ENCODE peak calls at places on chromosomes 12 and 14, in five cellular contexts. One of them, this sample, is unnamed. For H3K9me3, the result is how much of the 10 kb centered on the place peaks cover.

GRCh38 chr12:69601962-69602685 is 8.6 kb downstream of the LRRC10 start:
- DNase-seq in neural progenitor cell: no peak
- DNase-seq in lower lobe of right lung: no peak
- DNase-seq in GM23248: no peak
- DNase-seq in left lung: no peak
- DNase-seq in this sample: no peak

GRCh38 chr12:55718020-55718419 is 2.2 kb upstream of the RDH5 start:
- DNase-seq in neural progenitor cell: peak
- DNase-seq in lower lobe of right lung: no peak
- DNase-seq in left lung: no peak
- DNase-seq in GM23248: no peak
- DNase-seq in this sample: no peak

GRCh38 chr14:102201776-102202175 is 62.1 kb downstream of the WDR20 start:
- DNase-seq in left lung: no peak
- DNase-seq in GM23248: no peak
- DNase-seq in lower lobe of right lung: no peak
- DNase-seq in neural progenitor cell: no peak
- DNase-seq in this sample: no peak

GRCh38 chr12:46442239-46442638 is 69.7 kb upstream of the SLC38A2 start:
- DNase-seq in GM23248: peak
- DNase-seq in neural progenitor cell: no peak
- DNase-seq in left lung: no peak
- DNase-seq in lower lobe of right lung: no peak
- DNase-seq in this sample: no peak

GRCh38 chr12:123141615-123142517 is 9.0 kb downstream of the PITPNM2 start:
- DNase-seq in lower lobe of right lung: no peak
- DNase-seq in left lung: no peak
- DNase-seq in GM23248: peak
- DNase-seq in neural progenitor cell: peak
- DNase-seq in this sample: no peak

GRCh38 chr14:34794941-34795340 is 80.2 kb downstream of the BAZ1A start:
- DNase-seq in GM23248: peak
- DNase-seq in neural progenitor cell: no peak
- DNase-seq in left lung: no peak
- DNase-seq in lower lobe of right lung: no peak
- DNase-seq in this sample: no peak

GRCh38 chr12:45762185-45763110 is 32.9 kb downstream of the ARID2 start:
- DNase-seq in lower lobe of right lung: no peak
- DNase-seq in GM23248: peak
- DNase-seq in left lung: no peak
- DNase-seq in neural progenitor cell: no peak
- DNase-seq in this sample: no peak

GRCh38 chr14:101347893-101348777 is 213.2 kb upstream of the DIO3 start:
- DNase-seq in left lung: no peak
- DNase-seq in neural progenitor cell: no peak
- DNase-seq in GM23248: no peak
- DNase-seq in lower lobe of right lung: no peak
- DNase-seq in this sample: no peak

GRCh38 chr12:68919581-68920239 is 13.3 kb downstream of the CPM start:
- DNase-seq in neural progenitor cell: no peak
- DNase-seq in GM23248: no peak
- DNase-seq in left lung: no peak
- DNase-seq in lower lobe of right lung: no peak
- DNase-seq in this sample: no peak

GRCh38 chr12:953776-954175 is 4.3 kb upstream of the RAD52 start:
- DNase-seq in GM23248: peak
- DNase-seq in lower lobe of right lung: no peak
- DNase-seq in neural progenitor cell: no peak
- DNase-seq in left lung: no peak
- DNase-seq in this sample: no peak

GRCh38 chr12:89707992-89708792 is 446 bp downstream of the ATP2B1 start:
- DNase-seq in left lung: peak
- DNase-seq in lower lobe of right lung: peak
- DNase-seq in neural progenitor cell: peak
- DNase-seq in GM23248: peak
- DNase-seq in this sample: no peak

GRCh38 chr12:34358198-34358597 is 335.9 kb downstream of the ALG10 start:
- DNase-seq in left lung: no peak
- DNase-seq in neural progenitor cell: no peak
- DNase-seq in GM23248: no peak
- DNase-seq in lower lobe of right lung: no peak
- DNase-seq in this sample: no peak
- H3K9me3 ChIP-seq in left lung: half or more
- H3K9me3 ChIP-seq in neural progenitor cell: under half
- H3K9me3 ChIP-seq in GM23248: under half
- H3K9me3 ChIP-seq in lower lobe of right lung: under half
- H3K9me3 ChIP-seq in this sample: under half

GRCh38 chr12:11707535-11707934 is 58.1 kb downstream of the ETV6 start:
- DNase-seq in left lung: no peak
- DNase-seq in neural progenitor cell: no peak
- DNase-seq in GM23248: no peak
- DNase-seq in lower lobe of right lung: no peak
- DNase-seq in this sample: no peak
- H3K9me3 ChIP-seq in left lung: under half
- H3K9me3 ChIP-seq in neural progenitor cell: under half
- H3K9me3 ChIP-seq in GM23248: under half
- H3K9me3 ChIP-seq in lower lobe of right lung: under half
- H3K9me3 ChIP-seq in this sample: under half

GRCh38 chr14:68834816-68835215 is 41.9 kb upstream of the ZFP36L1 start:
- DNase-seq in left lung: no peak
- DNase-seq in neural progenitor cell: no peak
- DNase-seq in GM23248: no peak
- DNase-seq in lower lobe of right lung: no peak
- DNase-seq in this sample: no peak
- H3K9me3 ChIP-seq in left lung: under half
- H3K9me3 ChIP-seq in neural progenitor cell: under half
- H3K9me3 ChIP-seq in GM23248: under half
- H3K9me3 ChIP-seq in lower lobe of right lung: under half
- H3K9me3 ChIP-seq in this sample: under half

GRCh38 chr14:106547735-106548550 is 1021.6 kb downstream of the TMEM121 start:
- DNase-seq in lower lobe of right lung: no peak
- DNase-seq in left lung: no peak
- DNase-seq in neural progenitor cell: no peak
- DNase-seq in GM23248: no peak
- DNase-seq in this sample: no peak

GRCh38 chr14:106551265-106551664 is 1024.9 kb downstream of the TMEM121 start:
- DNase-seq in lower lobe of right lung: no peak
- DNase-seq in left lung: no peak
- DNase-seq in neural progenitor cell: no peak
- DNase-seq in GM23248: no peak
- DNase-seq in this sample: no peak

DNA sequence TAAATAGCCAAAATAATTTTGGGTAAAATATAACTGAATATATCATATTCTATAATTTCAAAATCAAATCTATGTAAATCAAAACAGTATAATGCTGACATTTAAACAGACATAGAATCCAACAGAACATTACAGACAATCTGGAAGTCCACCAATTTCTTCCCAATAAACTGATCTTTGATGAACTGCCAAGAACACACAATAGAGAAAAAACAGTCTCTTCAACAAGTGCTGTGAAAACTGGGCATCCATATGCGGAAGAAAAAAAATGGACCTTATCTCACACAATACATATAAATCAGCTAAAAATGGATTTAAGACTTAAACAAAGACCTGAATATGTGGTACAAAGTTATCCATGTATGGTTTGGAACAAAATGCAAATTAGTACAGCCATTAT is 1022.7 kb downstream of the TMEM121 start:
- DNase-seq in left lung: no peak
- DNase-seq in GM23248: no peak
- DNase-seq in neural progenitor cell: no peak
- DNase-seq in lower lobe of right lung: no peak
- DNase-seq in this sample: no peak
- H3K9me3 ChIP-seq in left lung: under half
- H3K9me3 ChIP-seq in GM23248: under half
- H3K9me3 ChIP-seq in neural progenitor cell: under half
- H3K9me3 ChIP-seq in lower lobe of right lung: under half
- H3K9me3 ChIP-seq in this sample: under half

GRCh38 chr14:75165586-75166391 is 10.6 kb downstream of the TMED10 start:
- DNase-seq in left lung: no peak
- DNase-seq in lower lobe of right lung: no peak
- DNase-seq in neural progenitor cell: no peak
- DNase-seq in GM23248: no peak
- DNase-seq in this sample: no peak
- H3K9me3 ChIP-seq in left lung: under half
- H3K9me3 ChIP-seq in lower lobe of right lung: under half
- H3K9me3 ChIP-seq in neural progenitor cell: under half
- H3K9me3 ChIP-seq in GM23248: under half
- H3K9me3 ChIP-seq in this sample: under half

DNA sequence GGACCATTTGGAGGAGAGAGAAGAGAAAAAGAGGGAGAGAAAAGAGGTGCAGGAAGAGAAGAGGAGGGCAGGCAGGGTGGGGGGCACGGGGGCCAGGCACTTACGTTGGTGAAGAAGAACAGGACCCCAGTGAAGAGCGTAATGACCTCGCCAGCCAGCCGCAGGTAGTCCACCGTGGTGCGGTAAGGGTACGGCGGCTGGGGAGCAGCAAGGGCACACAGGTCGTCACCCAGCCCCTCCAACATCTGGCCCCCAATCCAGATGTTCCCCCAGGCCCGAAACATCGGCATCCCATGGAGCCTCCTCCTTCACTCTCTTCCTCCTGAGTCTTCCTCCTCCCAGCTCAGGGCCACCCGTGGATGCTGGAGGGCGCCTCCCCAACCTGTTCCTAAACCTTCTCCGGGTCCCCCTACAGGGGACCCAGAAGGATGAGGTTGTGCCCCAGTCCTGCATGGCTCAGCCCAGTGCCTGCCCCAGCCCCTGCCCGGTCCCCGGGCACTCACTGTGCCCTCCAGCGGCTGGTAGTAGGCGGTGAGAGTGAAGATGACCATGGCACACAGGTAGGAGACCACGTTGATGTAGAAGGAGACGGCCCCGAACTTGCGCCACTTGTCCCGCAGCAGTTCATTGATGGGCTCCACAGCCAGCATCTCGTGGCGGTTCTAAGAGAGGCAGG is 39.2 kb downstream of the TRPV4 start:
- DNase-seq in left lung: no peak
- DNase-seq in lower lobe of right lung: no peak
- DNase-seq in GM23248: no peak
- DNase-seq in neural progenitor cell: no peak
- DNase-seq in this sample: no peak
- H3K9me3 ChIP-seq in left lung: under half
- H3K9me3 ChIP-seq in lower lobe of right lung: under half
- H3K9me3 ChIP-seq in GM23248: under half
- H3K9me3 ChIP-seq in neural progenitor cell: under half
- H3K9me3 ChIP-seq in this sample: under half